ENCODE peak calls at places on chromosome 18, in five cellular contexts. C is activated T-helper 1 cell treated with Interleukin-2 at 50 U/mL for 16 hours; F is stimulated activated CD8-positive, alpha-beta memory T cell treated with anti-CD3 and anti-CD28 coated beads, Interleukin-4, amount 100 ng/mL, for 48 hours; I is activated T-cell treated with anti-CD3 and anti-CD28 coated beads, Interleukin-2, amount 50 U/mL, for 72 hours; P is Daoy. J is an unnamed sample.

GRCh38 chr18:46333371-46334199 is 229.4 kb downstream of the HAUS1 start:
- DNase-seq in C (no peak), F (peak), I (peak), P (peak), J (no peak)

GRCh38 chr18:46916551-46917107 is 678 bp downstream of the PIAS2 start:
- DNase-seq in C (peak), F (peak), I (no peak), P (peak), J (peak)

GRCh38 chr18:69978743-69979715 is 31.4 kb upstream of the CD226 start:
- DNase-seq in C (no peak), F (peak), I (no peak), P (no peak), J (no peak)

GRCh38 chr18:3037423-3037915 is 24.5 kb upstream of the LPIN2 start:
- DNase-seq in C (no peak), F (no peak), I (no peak), P (peak), J (no peak)

GRCh38 chr18:13378150-13378549 is 159.6 kb downstream of the LDLRAD4 start:
- DNase-seq in C (no peak), F (peak), I (no peak), P (no peak), J (no peak)

GRCh38 chr18:60534539-60534938 is 162.0 kb upstream of the MC4R start:
- DNase-seq in C (no peak), F (no peak), I (no peak), P (peak), J (no peak)

GRCh38 chr18:5970032-5970431 is 74.7 kb upstream of the TMEM200C start:
- DNase-seq in C (no peak), F (no peak), I (no peak), P (no peak), J (no peak)

GRCh38 chr18:23884712-23885375 is 129.7 kb upstream of the TTC39C start:
- DNase-seq in C (no peak), F (no peak), I (no peak), P (no peak), J (no peak)

GRCh38 chr18:2914844-2915243 is 68.0 kb downstream of the EMILIN2 start:
- DNase-seq in C (no peak), F (peak), I (no peak), P (no peak), J (no peak)

GRCh38 chr18:711330-711692 is 1.1 kb downstream of the ENOSF1 start:
- DNase-seq in C (no peak), F (no peak), I (no peak), P (no peak), J (no peak)

GRCh38 chr18:2534906-2535305 is 36.4 kb downstream of the METTL4 start:
- DNase-seq in C (no peak), F (no peak), I (no peak), P (no peak), J (no peak)

GRCh38 chr18:10321987-10322386 is 132.4 kb upstream of the APCDD1 start:
- DNase-seq in C (no peak), F (no peak), I (no peak), P (no peak), J (no peak)

GRCh38 chr18:48563027-48563426 is 24.2 kb downstream of the CTIF start:
- DNase-seq in C (no peak), F (no peak), I (no peak), P (peak), J (no peak)

GRCh38 chr18:28512357-28512756 is 335.4 kb upstream of the CDH2 start:
- DNase-seq in C (no peak), F (no peak), I (no peak), P (peak), J (no peak)

GRCh38 chr18:78558948-78559347 is 420.7 kb upstream of the SALL3 start:
- DNase-seq in C (no peak), F (no peak), I (no peak), P (peak), J (no peak)

GRCh38 chr18:27004056-27004829 is 138.7 kb upstream of the AQP4 start:
- DNase-seq in C (no peak), F (no peak), I (no peak), P (no peak), J (no peak)

GRCh38 chr18:33010149-33010548 is 237.3 kb upstream of the KLHL14 start:
- DNase-seq in C (no peak), F (no peak), I (no peak), P (peak), J (no peak)

GRCh38 chr18:22179174-22179573 is 9.8 kb downstream of the GATA6 start:
- DNase-seq in C (no peak), F (no peak), I (no peak), P (no peak), J (no peak)

GRCh38 chr18:12377556-12378553 is 828 bp upstream of the AFG3L2 start:
- DNase-seq in C (no peak), F (no peak), I (no peak), P (peak), J (no peak)

GRCh38 chr18:49029628-49030027 is 78.9 kb upstream of the SMAD7 start:
- DNase-seq in C (no peak), F (no peak), I (no peak), P (no peak), J (no peak)

GRCh38 chr18:13437801-13438506 is 219.4 kb downstream of the LDLRAD4 start:
- DNase-seq in C (peak), F (peak), I (peak), P (no peak), J (peak)

GRCh38 chr18:59416818-59417217 is 57.8 kb upstream of the LMAN1 start:
- DNase-seq in C (no peak), F (no peak), I (no peak), P (no peak), J (no peak)

GRCh38 chr18:25923193-25923592 is 167.2 kb downstream of the SS18 start:
- DNase-seq in C (no peak), F (no peak), I (no peak), P (no peak), J (no peak)

GRCh38 chr18:70195852-70196434 is 9.5 kb downstream of the RTTN start:
- DNase-seq in C (no peak), F (no peak), I (peak), P (peak), J (no peak)